ENCODE peak calls at places on chromosomes 2 and 18, in nine cellular contexts. O is CD8-positive, alpha-beta memory T cell; V is breast epithelium; A is tibial nerve; J is coronary artery; W is BJ; N is AG04449; P is OCI-LY7; F is IMR-90. X is an unnamed sample.

GRCh38 chr2:99337931-99338580 is 867 bp downstream of the EIF5B start:
- DNase-seq in O (peak; percentile 0), V (no peak), A (no peak), J (no peak), W (no peak), N (no peak), P (peak; percentile 44), F (peak; percentile 12), X (peak; percentile 9)

GRCh38 chr2:152056418-152056817 is 42.4 kb downstream of the CACNB4 start:
- DNase-seq in O (no peak), V (no peak), A (no peak), J (no peak), W (no peak), N (no peak), P (no peak), F (no peak), X (no peak)

GRCh38 chr2:23912054-23912453 is 14.9 kb downstream of the ATAD2B start:
- DNase-seq in O (no peak), V (no peak), A (no peak), J (no peak), W (no peak), N (no peak), P (no peak), F (peak; percentile 28), X (no peak)

GRCh38 chr2:142330458-142330857 is 199.6 kb upstream of the LRP1B start:
- DNase-seq in O (no peak), V (no peak), A (no peak), J (no peak), W (no peak), N (no peak), P (no peak), F (no peak), X (no peak)

GRCh38 chr2:127917916-127918315 is 32.2 kb upstream of the AMMECR1L start:
- DNase-seq in O (no peak), V (no peak), A (no peak), J (no peak), W (no peak), N (no peak), P (no peak), F (peak; percentile 36), X (peak; percentile 13)

GRCh38 chr2:7825591-7826312 is 856.1 kb upstream of the ID2 start:
- DNase-seq in O (no peak), V (no peak), A (no peak), J (no peak), W (no peak), N (no peak), P (no peak), F (peak; percentile 68), X (peak; percentile 38)

GRCh38 chr2:202494300-202494699 is 118.2 kb downstream of the BMPR2 start:
- DNase-seq in O (no peak), V (peak; percentile 64), A (no peak), J (no peak), W (no peak), N (peak; percentile 34), P (no peak), F (peak; percentile 96), X (peak; percentile 76)

GRCh38 chr2:114001936-114002335 is 112.0 kb downstream of the ACTR3 start:
- DNase-seq in O (no peak), V (no peak), A (no peak), J (no peak), W (no peak), N (no peak), P (no peak), F (no peak), X (no peak)

GRCh38 chr18:1840878-1841277 is 730.4 kb downstream of the METTL4 start:
- DNase-seq in O (no peak), V (no peak), A (no peak), J (no peak), W (no peak), N (no peak), P (no peak), F (no peak), X (no peak)

GRCh38 chr2:221792971-221793670 is 221.0 kb upstream of the EPHA4 start:
- DNase-seq in O (no peak), V (no peak), A (no peak), J (no peak), W (no peak), N (no peak), P (no peak), F (no peak), X (no peak)

GRCh38 chr18:11981633-11982366 is 493 bp downstream of the IMPA2 start:
- DNase-seq in O (peak; percentile 5), V (no peak), A (peak; percentile 45), J (no peak), W (no peak), N (no peak), P (peak; percentile 45), F (peak; percentile 19), X (no peak)

GRCh38 chr18:12911025-12911927 is 27.2 kb upstream of the PTPN2 start:
- DNase-seq in O (peak; percentile 52), V (no peak), A (no peak), J (no peak), W (no peak), N (no peak), P (no peak), F (no peak), X (peak; percentile 3)

GRCh38 chr2:130334026-130334425 is 8.7 kb upstream of the IMP4 start:
- DNase-seq in O (no peak), V (no peak), A (no peak), J (no peak), W (no peak), N (no peak), P (no peak), F (no peak), X (no peak)

DNA sequence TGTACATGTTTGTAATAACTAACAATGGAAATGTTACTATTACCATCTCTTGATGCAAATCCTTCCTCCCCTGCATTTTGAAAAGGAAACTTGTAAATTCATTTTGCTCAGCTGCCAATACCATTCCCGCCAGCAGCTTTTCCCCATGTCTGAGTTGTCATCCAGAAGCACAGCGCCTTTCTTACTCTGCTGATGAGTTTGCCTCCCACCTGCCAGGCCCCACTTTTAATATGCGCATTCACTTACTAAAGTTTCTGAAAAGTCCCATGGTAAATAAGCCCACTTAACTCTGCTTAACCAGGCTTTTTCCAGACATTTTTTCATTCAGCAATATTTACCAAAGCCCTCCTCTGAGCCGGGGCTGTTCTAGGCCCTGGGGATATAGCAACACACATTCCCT is 3.9 kb downstream of the CHST10 start:
- DNase-seq in O (no peak), V (no peak), A (no peak), J (no peak), W (no peak), N (no peak), P (no peak), F (no peak), X (no peak)
- H3K4me3 ChIP-seq in O (no peak overlapping the region), V (no peak overlapping the region), A (no peak overlapping the region), J (no peak overlapping the region), W (no peak overlapping the region), N (no peak overlapping the region), P (no peak overlapping the region), F (no peak overlapping the region), X (no peak overlapping the region)

DNA sequence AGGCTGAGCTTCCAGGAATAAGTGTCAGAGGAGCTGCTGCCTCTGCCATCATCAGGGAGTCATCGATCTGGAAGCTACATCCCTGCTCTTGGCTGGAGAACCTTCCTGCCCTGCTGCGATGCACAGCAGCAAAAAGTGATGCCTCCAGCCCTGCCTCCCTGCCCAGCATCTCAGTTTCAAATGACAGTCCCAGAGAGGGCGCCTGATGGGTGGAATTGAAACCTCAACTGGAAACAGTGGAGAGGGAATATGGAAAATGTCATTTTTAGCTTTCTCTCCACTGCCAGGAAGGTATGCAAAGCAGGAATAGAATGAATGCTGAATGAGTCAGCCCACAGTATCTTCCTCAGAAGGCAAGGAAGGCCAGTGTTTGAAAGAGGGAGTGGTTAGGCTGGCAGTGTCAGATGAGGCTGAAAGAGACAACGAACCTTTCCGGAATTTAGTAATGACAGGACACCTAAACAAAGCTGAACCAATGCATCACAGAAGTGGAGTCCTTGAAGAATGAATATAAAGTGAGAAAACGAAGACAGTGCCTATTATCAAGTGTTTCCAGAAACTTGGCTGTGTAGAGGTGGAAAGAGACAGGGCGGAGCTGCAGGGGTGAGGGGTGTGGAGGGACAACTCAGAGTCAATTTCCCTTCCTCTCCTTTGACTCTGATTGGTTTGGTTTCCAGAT is 153.9 kb upstream of the NDUFV2 start:
- DNase-seq in O (no peak), V (no peak), A (no peak), J (no peak), W (peak; percentile 81), N (no peak), P (peak; percentile 36), F (peak; percentile 93), X (peak; percentile 79)
- H3K4me3 ChIP-seq in O (no peak overlapping the region), V (no peak overlapping the region), A (no peak overlapping the region), J (no peak overlapping the region), W (peak overlapping the region; percentile 20), N (peak overlapping the region; percentile 54), P (peak overlapping the region; percentile 20), F (no peak overlapping the region), X (no peak overlapping the region)

DNA sequence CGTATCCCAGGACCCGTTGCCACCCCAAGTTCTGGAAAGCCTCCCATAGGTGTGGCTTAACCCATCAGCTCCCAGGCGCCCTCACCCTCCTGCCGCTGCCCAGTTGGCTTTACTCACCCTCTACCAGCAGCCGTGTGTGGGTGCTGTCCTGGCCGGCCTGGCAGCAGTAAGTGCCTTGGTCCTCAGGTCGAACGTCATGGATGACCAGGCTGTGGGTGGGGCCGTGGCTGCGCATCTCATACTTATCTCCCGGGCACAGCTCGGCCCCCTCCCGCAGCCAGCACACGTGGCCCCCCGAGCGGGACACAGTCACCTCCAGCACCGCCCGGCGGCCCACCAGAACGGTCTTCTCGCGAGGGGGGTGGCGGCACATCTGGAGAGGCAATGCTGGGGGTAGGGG is 7.6 kb downstream of the TMEM198 start:
- DNase-seq in O (no peak), V (no peak), A (no peak), J (no peak), W (no peak), N (no peak), P (no peak), F (peak; percentile 49), X (peak; percentile 27)
- H3K4me3 ChIP-seq in O (no peak overlapping the region), V (peak overlapping the region; percentile 62), A (no peak overlapping the region), J (peak overlapping the region; percentile 82), W (peak overlapping the region; percentile 78), N (peak overlapping the region; percentile 73), P (no peak overlapping the region), F (peak overlapping the region; percentile 79), X (no peak overlapping the region)

GRCh38 chr2:231357048-231357447 is 38.5 kb upstream of the B3GNT7 start:
- DNase-seq in O (no peak), V (peak; percentile 31), A (no peak), J (peak; percentile 59), W (no peak), N (no peak), P (no peak), F (no peak), X (no peak)

GRCh38 chr2:231353469-231353868 is 42.0 kb upstream of the B3GNT7 start:
- DNase-seq in O (no peak), V (peak; percentile 14), A (no peak), J (peak; percentile 45), W (no peak), N (no peak), P (no peak), F (no peak), X (no peak)

GRCh38 chr2:231355802-231356473 is 39.6 kb upstream of the B3GNT7 start:
- DNase-seq in O (no peak), V (peak; percentile 34), A (no peak), J (peak; percentile 67), W (no peak), N (no peak), P (no peak), F (no peak), X (no peak)

GRCh38 chr2:231357931-231358330 is 37.6 kb upstream of the B3GNT7 start:
- DNase-seq in O (no peak), V (peak; percentile 9), A (no peak), J (peak; percentile 58), W (no peak), N (no peak), P (no peak), F (no peak), X (no peak)

GRCh38 chr2:231356474-231356849 is 39.0 kb upstream of the B3GNT7 start:
- DNase-seq in O (no peak), V (peak; percentile 3), A (no peak), J (peak; percentile 16), W (no peak), N (no peak), P (no peak), F (peak; percentile 31), X (no peak)
- H3K4me3 ChIP-seq in O (no peak overlapping the region), V (no peak overlapping the region), A (no peak overlapping the region), J (no peak overlapping the region), W (no peak overlapping the region), N (no peak overlapping the region), P (no peak overlapping the region), F (no peak overlapping the region), X (no peak overlapping the region)

X was measured in fibroblast of pulmonary artery.